ENCODE peak calls at places on chromosomes 5 and 9, in seven cellular contexts. O, R, N, L, K, I and G are unnamed samples.

GRCh38 chr5:121797677-121798518 is 53.8 kb upstream of the FTMT start:
- DNase-seq in O (no peak), R (no peak), N (no peak), L (no peak), K (no peak), I (no peak), G (no peak)

GRCh38 chr5:95803271-95804148 is 19.0 kb downstream of the GLRX start:
- DNase-seq in O (no peak), R (no peak), N (no peak), L (no peak), K (no peak), I (no peak), G (no peak)

GRCh38 chr5:1698589-1699316 is 100.9 kb downstream of the MRPL36 start:
- DNase-seq in O (no peak), R (no peak), N (no peak), L (no peak), K (no peak), I (no peak), G (no peak)

GRCh38 chr5:139651863-139652787 is 4.0 kb downstream of the CXXC5 start:
- DNase-seq in O (peak), R (peak), N (no peak), L (no peak), K (peak), I (peak), G (peak)

GRCh38 chr5:180001742-180002141 is 69.8 kb downstream of the RNF130 start:
- DNase-seq in O (no peak), R (no peak), N (no peak), L (no peak), K (no peak), I (no peak), G (no peak)

GRCh38 chr5:157294692-157295091 is 28.8 kb downstream of the CYFIP2 start:
- DNase-seq in O (no peak), R (no peak), N (no peak), L (no peak), K (no peak), I (no peak), G (no peak)

GRCh38 chr9:127858041-127858512 is 3.6 kb upstream of the ENG start:
- DNase-seq in O (peak), R (peak), N (peak), L (no peak), K (no peak), I (no peak), G (peak)

GRCh38 chr9:117341161-117341560 is 73.7 kb downstream of the ASTN2 start:
- DNase-seq in O (no peak), R (no peak), N (no peak), L (no peak), K (no peak), I (no peak), G (no peak)

GRCh38 chr5:759781-760362 is 24.7 kb downstream of the ZDHHC11B start:
- DNase-seq in O (peak), R (no peak), N (no peak), L (no peak), K (no peak), I (no peak), G (peak)

GRCh38 chr5:88889165-88890069 is 6.4 kb upstream of the MEF2C start:
- DNase-seq in O (peak), R (peak), N (peak), L (peak), K (no peak), I (no peak), G (peak)

GRCh38 chr5:88390007-88390385 is 121.4 kb upstream of the TMEM161B start:
- DNase-seq in O (no peak), R (no peak), N (no peak), L (no peak), K (no peak), I (no peak), G (no peak)

GRCh38 chr5:173567548-173567947 is 48.9 kb downstream of the BOD1 start:
- DNase-seq in O (no peak), R (no peak), N (no peak), L (no peak), K (no peak), I (peak), G (no peak)

GRCh38 chr5:116411101-116411571 is 163.5 kb downstream of the SEMA6A start:
- DNase-seq in O (peak), R (peak), N (no peak), L (no peak), K (no peak), I (no peak), G (no peak)

GRCh38 chr9:134434896-134435506 is 108.7 kb downstream of the RXRA start:
- DNase-seq in O (peak), R (peak), N (peak), L (peak), K (no peak), I (peak), G (peak)

GRCh38 chr9:74846771-74847170 is 41.0 kb downstream of the TRPM6 start:
- DNase-seq in O (no peak), R (no peak), N (no peak), L (no peak), K (no peak), I (no peak), G (no peak)

GRCh38 chr5:118592234-118592633 is 396.1 kb downstream of the DTWD2 start:
- DNase-seq in O (no peak), R (no peak), N (no peak), L (no peak), K (no peak), I (no peak), G (no peak)

GRCh38 chr5:138179277-138179857 is 455 bp downstream of the KIF20A start:
- DNase-seq in O (no peak), R (no peak), N (no peak), L (no peak), K (no peak), I (no peak), G (peak)

GRCh38 chr5:139908749-139909148 is 113.1 kb downstream of the PSD2 start:
- DNase-seq in O (no peak), R (peak), N (no peak), L (no peak), K (no peak), I (no peak), G (peak)

GRCh38 chr5:176172246-176172645 is 66.0 kb upstream of the SIMC1 start:
- DNase-seq in O (no peak), R (no peak), N (no peak), L (no peak), K (no peak), I (no peak), G (no peak)

GRCh38 chr9:121154782-121155181 is 46.9 kb downstream of the RAB14 start:
- DNase-seq in O (no peak), R (no peak), N (no peak), L (no peak), K (no peak), I (no peak), G (no peak)

GRCh38 chr9:129693741-129694140 is 28.3 kb downstream of the PRRX2 start:
- DNase-seq in O (no peak), R (no peak), N (no peak), L (no peak), K (no peak), I (no peak), G (no peak)

GRCh38 chr9:88236531-88237453 is 98.5 kb upstream of the SPATA31C2 start:
- DNase-seq in O (peak), R (no peak), N (no peak), L (peak), K (no peak), I (no peak), G (no peak)